ENCODE peak calls at places on chromosomes 16 and 17, in four cellular contexts. Q is HepG2, Z is K562, T is H1. U is an unnamed sample.

GRCh38 chr17:1109606-1110523 is 69.9 kb downstream of the ABR start:
- DNase-seq in Q (peak), Z (no peak), T (peak), U (no peak)

GRCh38 chr17:30241051-30241450 is 5.6 kb upstream of the SLC6A4 start:
- DNase-seq in Q (no peak), Z (no peak), T (peak), U (no peak)

GRCh38 chr16:11327277-11328171 is 17.7 kb upstream of the RMI2 start:
- DNase-seq in Q (no peak), Z (no peak), T (no peak), U (peak)

GRCh38 chr17:50151041-50151936 is 812 bp upstream of the PPP1R9B start:
- DNase-seq in Q (peak), Z (peak), T (peak), U (peak)

GRCh38 chr16:88358033-88358481 is 24.7 kb upstream of the ZNF469 start:
- DNase-seq in Q (no peak), Z (no peak), T (no peak), U (no peak)

GRCh38 chr16:84198401-84198800 is 7.4 kb downstream of the ADAD2 start:
- DNase-seq in Q (no peak), Z (no peak), T (no peak), U (no peak)

GRCh38 chr17:66840061-66840460 is 5.1 kb downstream of the CACNG5 start:
- DNase-seq in Q (no peak), Z (no peak), T (no peak), U (no peak)

GRCh38 chr17:69525920-69526841 is 111.7 kb downstream of the MAP2K6 start:
- DNase-seq in Q (peak), Z (peak), T (peak), U (no peak)

GRCh38 chr17:44385287-44386181 is 3.9 kb downstream of the ITGA2B start:
- DNase-seq in Q (peak), Z (peak), T (peak), U (no peak)

GRCh38 chr17:44335515-44336356 is 9.4 kb upstream of the GRN start:
- DNase-seq in Q (no peak), Z (no peak), T (no peak), U (no peak)

DNA sequence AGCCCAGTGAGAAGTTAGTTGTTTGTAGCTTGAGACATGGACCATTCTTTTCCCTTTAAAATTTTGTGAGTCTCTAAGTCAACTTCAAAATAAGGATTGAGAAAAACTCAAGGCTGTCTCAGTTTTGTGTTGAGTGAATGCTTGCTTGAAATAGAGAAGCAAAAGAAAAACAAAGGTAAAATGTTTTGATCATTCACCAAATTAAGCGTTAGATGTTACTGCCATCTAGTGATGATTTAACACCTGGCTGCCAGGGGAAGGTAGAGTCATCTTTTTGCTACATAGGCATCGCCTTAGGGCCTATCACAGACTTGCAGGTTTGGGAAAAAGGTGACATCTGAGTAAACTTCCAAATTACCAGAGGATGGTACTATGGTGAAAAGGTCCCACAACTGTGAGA is 74.4 kb downstream of the PCTP start:
- DNase-seq in Q (peak), Z (peak), T (no peak), U (no peak)
- TF ChIP-seq CREB1 in Q (no peak), Z (no peak), T (no peak), U (no peak)

DNA sequence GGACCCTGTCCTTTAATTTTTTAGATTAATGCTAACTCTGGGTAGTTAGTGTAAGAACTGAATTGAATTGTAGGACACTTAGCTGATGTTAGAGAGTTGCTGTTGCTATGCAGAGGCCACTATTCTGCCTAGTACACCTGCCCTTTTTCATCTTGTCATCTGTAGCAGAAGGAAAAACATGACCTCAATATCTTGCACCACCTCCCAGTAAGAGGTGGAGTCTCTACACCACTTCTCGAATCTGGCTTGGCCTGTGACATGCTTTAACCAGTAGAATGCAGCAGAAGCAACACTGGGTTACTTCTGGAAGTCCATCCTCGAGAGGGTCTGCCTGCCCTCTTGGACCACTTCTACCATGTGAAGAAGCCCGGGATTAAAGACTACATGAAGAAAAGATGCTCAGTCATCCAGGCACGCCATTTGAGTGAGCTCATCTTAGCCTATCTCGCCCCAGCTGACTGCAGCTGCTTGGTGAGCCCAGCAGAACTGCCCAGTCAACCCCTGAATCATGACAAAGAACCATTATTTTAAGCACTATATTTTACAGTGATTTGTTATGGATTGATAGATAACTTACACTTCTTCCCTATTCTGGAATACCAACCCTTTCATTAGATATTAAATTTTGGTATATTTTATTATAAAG is 153.5 kb downstream of the MYO1D start:
- DNase-seq in Q (no peak), Z (peak), T (no peak), U (no peak)
- TF ChIP-seq GABPA in Q (no peak), Z (no peak), T (no peak), U (no peak)

DNA sequence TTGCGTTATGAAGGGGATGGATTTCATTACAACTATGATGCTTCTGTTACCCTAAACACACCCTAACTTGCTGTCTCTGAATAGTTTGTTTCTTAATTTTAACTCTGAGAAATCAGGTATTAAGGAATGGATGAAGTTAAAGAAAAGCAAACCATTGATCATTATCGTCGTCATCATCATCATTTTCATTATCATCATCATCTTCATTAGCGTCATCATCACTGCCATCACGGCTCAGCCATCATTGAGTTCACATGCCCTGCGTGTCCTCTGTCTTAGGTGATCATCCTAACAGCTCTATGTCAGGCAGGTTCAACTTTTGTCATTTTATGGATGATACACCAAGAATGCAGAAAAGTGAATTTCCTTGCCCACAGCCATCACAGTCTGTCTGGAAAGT is 477.5 kb upstream of the EEF2KMT start:
- DNase-seq in Q (no peak), Z (no peak), T (no peak), U (no peak)
- TF ChIP-seq CREB1 in Q (no peak), Z (no peak), T (no peak), U (no peak)

DNA sequence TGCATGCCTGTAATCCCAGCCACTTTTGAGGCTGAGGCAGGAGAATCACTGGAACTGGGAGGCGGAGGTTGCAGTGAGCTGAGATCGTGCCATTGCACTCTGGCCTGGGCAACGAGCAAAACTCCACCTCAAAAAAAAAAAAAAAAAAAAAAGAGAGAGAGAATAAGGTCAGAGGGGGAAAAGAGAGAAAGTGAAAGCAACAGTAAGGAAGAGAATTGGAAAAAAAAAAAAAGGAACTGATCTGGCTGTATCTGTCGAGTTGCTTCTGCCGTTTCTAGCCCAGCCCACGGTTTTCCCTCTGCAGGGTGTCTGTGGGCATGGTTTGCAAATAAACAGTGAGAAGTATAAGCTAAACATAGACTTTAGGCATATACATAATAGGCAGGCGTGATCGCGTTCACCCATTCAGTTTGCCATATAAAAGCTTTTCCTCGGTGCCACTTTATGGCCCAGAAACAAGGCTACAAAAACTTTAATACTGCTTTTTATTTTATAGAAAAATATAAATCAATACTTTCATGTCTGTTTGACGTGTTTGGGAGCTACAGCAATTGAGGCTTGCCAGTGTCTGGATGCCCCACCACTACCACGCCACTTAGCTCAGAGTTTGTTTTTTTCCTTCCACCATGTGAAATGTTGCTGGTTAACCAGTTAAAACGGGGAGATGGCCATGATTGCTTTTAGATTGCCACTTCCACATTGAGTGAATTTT is 436.7 kb downstream of the MAF start:
- DNase-seq in Q (no peak), Z (no peak), T (no peak), U (no peak)
- TF ChIP-seq GABPA in Q (no peak), Z (no peak), T (no peak), U (no peak)

DNA sequence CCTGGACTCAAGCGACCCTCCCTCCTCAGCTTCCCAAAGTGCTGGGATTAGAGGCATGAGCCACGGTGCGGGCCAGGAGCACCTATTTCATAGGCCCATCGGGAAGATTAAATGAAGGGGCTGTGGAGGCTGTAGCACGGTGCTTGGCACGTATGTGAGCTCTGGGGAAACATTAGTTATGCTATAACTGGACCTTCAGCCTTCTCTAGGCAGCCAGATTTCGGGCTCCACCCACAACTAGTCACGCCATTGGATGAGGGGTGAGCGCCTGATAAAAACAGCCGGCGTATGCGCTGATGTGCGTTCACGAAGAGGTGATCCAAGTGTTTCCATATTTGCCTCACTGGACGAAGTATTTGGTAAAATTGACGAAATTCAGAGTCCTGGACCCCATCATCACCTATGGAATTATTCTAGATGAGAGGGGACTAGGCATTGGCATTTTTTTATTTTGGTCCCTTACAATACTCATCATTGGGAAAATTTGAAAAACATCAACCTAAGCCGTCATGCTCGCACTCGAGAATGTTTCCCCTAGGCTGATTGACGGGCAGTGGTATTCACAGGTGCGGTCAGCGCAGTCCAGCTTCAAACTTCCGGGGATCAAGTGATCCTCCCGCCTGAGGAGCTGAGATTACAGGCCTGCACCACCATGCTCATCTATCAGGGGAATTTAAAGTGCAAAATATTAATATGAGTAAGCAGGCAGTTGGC is 1.8 kb upstream of the ANKRD11 start:
- DNase-seq in Q (no peak), Z (peak), T (no peak), U (no peak)
- TF ChIP-seq CREB1 in Q (no peak), Z (peak), T (no peak), U (no peak)

GRCh38 chr17:81317992-81318391 is 22.9 kb upstream of the SLC38A10 start:
- DNase-seq in Q (no peak), Z (no peak), T (no peak), U (no peak)
- TF ChIP-seq GABPA in Q (no peak), Z (no peak), T (no peak), U (no peak)

GRCh38 chr16:27230562-27230991 is 27.3 kb downstream of the KDM8 start:
- DNase-seq in Q (no peak), Z (no peak), T (no peak), U (no peak)
- TF ChIP-seq CREB1 in Q (no peak), Z (no peak), T (no peak), U (no peak)

GRCh38 chr16:70738083-70738977 is 52.5 kb upstream of the MTSS2 start:
- DNase-seq in Q (peak), Z (peak), T (peak), U (no peak)

GRCh38 chr16:70737377-70738082 is 51.7 kb upstream of the MTSS2 start:
- DNase-seq in Q (no peak), Z (no peak), T (no peak), U (peak)

GRCh38 chr16:70734522-70734921 is 48.7 kb upstream of the MTSS2 start:
- DNase-seq in Q (no peak), Z (no peak), T (no peak), U (no peak)

GRCh38 chr16:70735141-70735979 is 49.5 kb upstream of the MTSS2 start:
- DNase-seq in Q (peak), Z (no peak), T (no peak), U (no peak)

DNA sequence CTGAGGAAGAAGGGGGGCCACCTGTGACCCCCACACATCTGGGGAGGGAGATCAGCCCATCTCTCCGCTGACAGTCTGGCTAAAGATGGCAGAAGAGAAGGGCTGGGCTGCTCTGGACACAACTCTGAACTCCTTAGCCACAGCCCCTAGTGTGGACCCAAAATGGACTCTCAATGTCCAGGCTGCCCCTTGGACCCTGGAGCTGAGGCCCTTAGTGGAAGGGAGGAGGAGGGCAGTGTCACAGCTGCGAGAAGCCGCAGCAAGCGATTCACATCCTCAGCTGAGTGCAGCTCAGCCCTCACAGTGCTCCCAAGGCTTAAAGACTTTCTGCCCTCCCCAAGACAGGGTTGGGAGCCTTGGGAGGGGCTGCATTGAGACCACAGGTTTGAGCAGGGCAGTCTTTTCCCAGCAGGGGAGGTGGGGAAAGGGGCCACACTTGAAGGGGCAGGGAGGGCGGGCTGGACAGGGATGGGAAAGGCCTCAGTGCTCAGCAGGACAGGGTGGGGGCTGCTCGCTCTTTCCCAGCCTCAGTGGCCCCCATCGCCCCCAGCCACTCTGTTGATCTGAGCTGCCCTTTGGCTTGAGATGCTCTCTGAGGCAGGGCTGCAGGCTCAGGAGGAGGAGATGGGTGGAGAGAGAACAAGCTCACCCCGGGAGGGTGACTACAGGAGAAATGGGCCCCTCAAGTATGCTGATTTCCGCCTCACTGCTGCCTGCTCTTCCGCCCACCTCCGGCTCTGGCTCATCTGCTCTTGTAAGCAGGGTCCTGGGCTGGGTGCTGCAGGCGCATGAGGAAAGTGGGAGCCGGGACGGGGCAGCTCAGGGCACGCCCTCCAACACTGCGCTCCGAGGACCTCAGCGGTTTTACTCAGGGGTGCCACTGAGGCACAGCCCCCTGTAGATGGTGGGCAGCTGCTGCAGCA is 50.9 kb upstream of the MTSS2 start:
- DNase-seq in Q (no peak), Z (no peak), T (no peak), U (no peak)
- TF ChIP-seq GABPA in Q (no peak), Z (no peak), T (no peak), U (no peak)

GRCh38 chr17:3959921-3960601 is 4.2 kb downstream of the ATP2A3 start:
- DNase-seq in Q (no peak), Z (no peak), T (no peak), U (no peak)

GRCh38 chr17:3963214-3964201 is 729 bp downstream of the ATP2A3 start:
- DNase-seq in Q (no peak), Z (peak), T (peak), U (no peak)

GRCh38 chr17:3960764-3961163 is 3.5 kb downstream of the ATP2A3 start:
- DNase-seq in Q (no peak), Z (no peak), T (no peak), U (no peak)

GRCh38 chr17:3962217-3963069 is 1.8 kb downstream of the ATP2A3 start:
- DNase-seq in Q (no peak), Z (no peak), T (no peak), U (no peak)

GRCh38 chr17:3961564-3962047 is 2.6 kb downstream of the ATP2A3 start:
- DNase-seq in Q (no peak), Z (no peak), T (no peak), U (peak)
- TF ChIP-seq CREB1 in Q (no peak), Z (no peak), T (no peak), U (no peak)

U was measured in GM12878.